ENCODE peak calls at places on chromosomes 13 and 19, in eight cellular contexts. G, E, L, N, A, K, T and B are unnamed samples.

GRCh38 chr19:53917356-53917755 is 8.3 kb downstream of the CACNG7 start:
- DNase-seq in G (no peak), E (no peak), L (no peak), N (no peak), A (no peak), K (no peak), T (no peak), B (no peak)

GRCh38 chr13:35512271-35512920 is 35.9 kb upstream of the MAB21L1 start:
- DNase-seq in G (no peak), E (peak), L (no peak), N (peak), A (peak), K (peak), T (peak), B (no peak)

GRCh38 chr19:48311384-48311783 is 14.0 kb upstream of the EMP3 start:
- DNase-seq in G (no peak), E (no peak), L (no peak), N (no peak), A (no peak), K (no peak), T (no peak), B (no peak)

GRCh38 chr19:31693131-31693700 is 344.0 kb upstream of the TSHZ3 start:
- DNase-seq in G (no peak), E (no peak), L (no peak), N (no peak), A (no peak), K (no peak), T (no peak), B (no peak)

GRCh38 chr13:109479991-109480696 is 306.2 kb downstream of the IRS2 start:
- DNase-seq in G (no peak), E (peak), L (no peak), N (no peak), A (no peak), K (no peak), T (no peak), B (no peak)

GRCh38 chr13:24539500-24540165 is 27.1 kb upstream of the PARP4 start:
- DNase-seq in G (no peak), E (no peak), L (no peak), N (no peak), A (no peak), K (no peak), T (no peak), B (no peak)

GRCh38 chr13:86445584-86446140 is 646.4 kb upstream of the SLITRK6 start:
- DNase-seq in G (no peak), E (no peak), L (no peak), N (no peak), A (no peak), K (no peak), T (no peak), B (no peak)

GRCh38 chr19:14347999-14348889 is 33.0 kb upstream of the ADGRE5 start:
- DNase-seq in G (no peak), E (peak), L (peak), N (no peak), A (peak), K (peak), T (peak), B (no peak)

GRCh38 chr13:24323036-24323738 is 13.8 kb downstream of the C1QTNF9 start:
- DNase-seq in G (no peak), E (no peak), L (no peak), N (no peak), A (no peak), K (no peak), T (no peak), B (no peak)

GRCh38 chr19:5182811-5183210 is 157.8 kb downstream of the PTPRS start:
- DNase-seq in G (no peak), E (no peak), L (no peak), N (no peak), A (no peak), K (peak), T (no peak), B (no peak)

GRCh38 chr13:43407023-43407581 is 379.7 kb downstream of the ENOX1 start:
- DNase-seq in G (no peak), E (no peak), L (no peak), N (no peak), A (no peak), K (no peak), T (no peak), B (no peak)

GRCh38 chr13:85589021-85589420 is 210.2 kb downstream of the SLITRK6 start:
- DNase-seq in G (no peak), E (no peak), L (no peak), N (no peak), A (no peak), K (no peak), T (no peak), B (no peak)

GRCh38 chr19:57348136-57348535 is 2.9 kb upstream of the ZNF304 start:
- DNase-seq in G (no peak), E (peak), L (no peak), N (no peak), A (no peak), K (peak), T (peak), B (no peak)

GRCh38 chr19:57905258-57905657 is 11.1 kb downstream of the ZNF417 start:
- DNase-seq in G (no peak), E (no peak), L (no peak), N (no peak), A (no peak), K (no peak), T (no peak), B (no peak)

GRCh38 chr13:52405767-52406494 is at the start of gene THSD1:
- DNase-seq in G (peak), E (peak), L (peak), N (peak), A (peak), K (peak), T (peak), B (no peak)

GRCh38 chr13:52723181-52723580 is 16.4 kb downstream of the CNMD start:
- DNase-seq in G (no peak), E (no peak), L (no peak), N (no peak), A (no peak), K (no peak), T (no peak), B (no peak)

GRCh38 chr19:17654993-17655392 is 33.2 kb downstream of the UNC13A start:
- DNase-seq in G (no peak), E (no peak), L (peak), N (no peak), A (no peak), K (no peak), T (no peak), B (no peak)

GRCh38 chr13:108624108-108624507 is 5.3 kb upstream of the MYO16 start:
- DNase-seq in G (no peak), E (no peak), L (no peak), N (no peak), A (no peak), K (no peak), T (no peak), B (no peak)

GRCh38 chr13:75541287-75541686 is 3.6 kb upstream of the COMMD6 start:
- DNase-seq in G (no peak), E (peak), L (no peak), N (no peak), A (no peak), K (no peak), T (no peak), B (no peak)

GRCh38 chr19:19653597-19654147 is 9.8 kb downstream of the ATP13A1 start:
- DNase-seq in G (no peak), E (no peak), L (no peak), N (no peak), A (no peak), K (no peak), T (no peak), B (no peak)

GRCh38 chr19:10736916-10737551 is 19.2 kb downstream of the DNM2 start:
- DNase-seq in G (no peak), E (no peak), L (no peak), N (no peak), A (no peak), K (no peak), T (no peak), B (no peak)

GRCh38 chr13:25971077-25971476 is 80.7 kb downstream of the SHISA2 start:
- DNase-seq in G (no peak), E (no peak), L (peak), N (no peak), A (no peak), K (no peak), T (no peak), B (no peak)

GRCh38 chr13:37747071-37747612 is 122.4 kb downstream of the TRPC4 start:
- DNase-seq in G (no peak), E (peak), L (no peak), N (peak), A (peak), K (peak), T (no peak), B (peak)

GRCh38 chr13:111937763-111938375 is 129.1 kb upstream of the SOX1 start:
- DNase-seq in G (no peak), E (no peak), L (no peak), N (no peak), A (peak), K (no peak), T (no peak), B (no peak)

GRCh38 chr13:22893149-22893548 is 287.6 kb upstream of the SGCG start:
- DNase-seq in G (no peak), E (no peak), L (no peak), N (no peak), A (no peak), K (no peak), T (no peak), B (no peak)

GRCh38 chr19:9566729-9567128 is 17.6 kb downstream of the ZNF121 start:
- DNase-seq in G (no peak), E (no peak), L (no peak), N (no peak), A (no peak), K (no peak), T (no peak), B (no peak)